ENCODE peak calls at places on chromosomes 1 and 21, in five cellular contexts. E is stomach, R is H1, U is GM06990, T is foreskin fibroblast. I is an unnamed sample.

GRCh38 chr1:145918992-145919939 is 749 bp upstream of the PEX11B start:
- DNase-seq in T (peak), E (peak), U (peak), R (peak), I (peak)

GRCh38 chr1:110489973-110490542 is 28.9 kb downstream of the KCNA10 start:
- DNase-seq in T (no peak), E (no peak), R (no peak), U (no peak), I (no peak)

GRCh38 chr1:20440785-20441200 is 45.2 kb downstream of the CAMK2N1 start:
- DNase-seq in T (peak), E (peak), R (peak), U (no peak), I (no peak)

GRCh38 chr1:77220687-77221463 is 1.6 kb upstream of the PIGK start:
- DNase-seq in E (no peak), R (no peak), U (no peak), T (peak), I (no peak)

GRCh38 chr1:1021010-1021845 is 1.3 kb downstream of the AGRN start:
- DNase-seq in T (peak), U (no peak), R (no peak), E (peak), I (no peak)

GRCh38 chr1:230153655-230154296 is 86.7 kb downstream of the GALNT2 start:
- DNase-seq in T (peak), R (no peak), E (no peak), U (no peak), I (no peak)

GRCh38 chr1:30085814-30086770 is 637.3 kb downstream of the MATN1 start:
- DNase-seq in R (peak), T (peak), U (peak), E (peak), I (no peak)

GRCh38 chr21:26136686-26137085 is 33.9 kb downstream of the APP start:
- DNase-seq in E (no peak), U (peak), R (no peak), T (no peak), I (no peak)

GRCh38 chr21:44726803-44727202 is 15.4 kb upstream of the TSPEAR start:
- DNase-seq in E (no peak), R (no peak), U (no peak), T (no peak), I (no peak)

GRCh38 chr1:1602941-1603506 is 3.1 kb upstream of the FNDC10 start:
- DNase-seq in E (no peak), R (no peak), T (no peak), U (no peak), I (no peak)

GRCh38 chr1:209823143-209824041 is 4.4 kb upstream of the UTP25 start:
- DNase-seq in U (no peak), R (no peak), T (peak), E (no peak), I (peak)

GRCh38 chr1:113178522-113178921 is 105.5 kb downstream of the LRIG2 start:
- DNase-seq in U (no peak), T (no peak), R (no peak), E (no peak), I (no peak)
- TF ChIP-seq CTCF in U (peak), T (peak), R (no peak), E (no peak), I (no peak)

GRCh38 chr1:172446547-172446946 is 2.7 kb upstream of the PIGC start:
- DNase-seq in R (no peak), E (no peak), U (no peak), T (no peak), I (no peak)

GRCh38 chr1:172447641-172448040 is 3.8 kb upstream of the PIGC start:
- DNase-seq in E (no peak), T (no peak), U (no peak), R (no peak), I (peak)

GRCh38 chr1:172443666-172444453 is at the start of gene PIGC:
- DNase-seq in E (peak), U (peak), T (peak), R (peak), I (peak)

GRCh38 chr1:172442404-172442803 is 1.5 kb downstream of the PIGC start:
- DNase-seq in E (no peak), R (no peak), T (no peak), U (no peak), I (no peak)

GRCh38 chr1:172442843-172443565 is 865 bp downstream of the PIGC start:
- DNase-seq in U (no peak), R (no peak), T (no peak), E (no peak), I (no peak)
- H3K4me3 ChIP-seq in U (peak), R (peak), T (peak), E (peak), I (peak)

GRCh38 chr1:205590777-205591513 is 40.9 kb downstream of the ELK4 start:
- DNase-seq in U (no peak), R (no peak), E (no peak), T (no peak), I (no peak)

GRCh38 chr1:205589618-205590456 is 42.0 kb downstream of the ELK4 start:
- DNase-seq in R (no peak), U (no peak), T (no peak), E (no peak), I (no peak)

GRCh38 chr1:205587576-205587975 is 44.2 kb downstream of the ELK4 start:
- DNase-seq in E (no peak), U (no peak), R (no peak), T (no peak), I (no peak)

GRCh38 chr1:205590457-205590768 is 41.4 kb downstream of the ELK4 start:
- DNase-seq in T (no peak), E (no peak), U (no peak), R (no peak), I (no peak)

DNA sequence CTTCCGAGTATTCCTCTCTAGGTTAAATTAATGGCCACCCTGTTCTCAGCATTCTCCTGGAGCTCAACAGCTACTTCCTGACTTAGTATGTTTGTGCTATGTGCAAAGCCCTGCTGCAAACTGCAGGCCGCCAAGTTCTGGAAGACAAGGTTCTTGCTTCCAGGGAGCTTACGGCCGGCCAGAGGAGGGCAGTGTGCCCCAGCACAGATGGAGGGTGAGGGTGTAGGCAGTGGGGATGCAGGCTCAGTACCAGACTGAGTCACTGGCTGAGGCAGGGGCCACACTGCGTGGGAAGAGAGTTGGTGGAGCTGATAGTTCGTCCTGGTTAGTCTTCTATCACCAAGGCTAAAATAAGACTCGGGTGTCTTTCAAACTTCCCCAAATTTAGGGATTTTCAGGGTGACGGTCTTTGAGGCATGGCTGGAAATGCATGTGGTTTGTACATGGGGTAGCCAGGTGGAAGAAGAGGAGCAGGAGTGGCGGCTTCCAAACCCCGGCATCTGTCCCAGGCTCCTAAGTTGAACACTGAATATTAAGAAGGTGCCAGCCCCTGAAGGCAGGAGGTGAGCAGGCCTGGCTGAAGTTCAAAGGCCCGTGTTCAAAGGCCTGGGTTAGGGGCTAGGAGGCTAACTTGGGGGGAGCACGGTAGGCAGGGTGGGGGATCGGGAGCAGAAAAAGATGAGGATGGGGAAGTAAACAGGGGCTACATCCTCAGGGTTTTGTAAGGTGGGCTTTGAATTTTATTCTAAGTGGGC is 42.9 kb downstream of the ELK4 start:
- DNase-seq in E (no peak), U (no peak), R (peak), T (peak), I (no peak)
- TF ChIP-seq CTCF in E (no peak), U (peak), R (peak), T (peak), I (no peak)

GRCh38 chr1:143720087-143721023 is 251.4 kb downstream of the FAM72C start:
- DNase-seq in R (peak), T (no peak), U (peak), E (no peak), I (no peak)
- H3K4me3 ChIP-seq in R (no peak), T (no peak), U (no peak), E (no peak), I (no peak)

GRCh38 chr1:177229781-177230180 is 59.0 kb downstream of the BRINP2 start:
- DNase-seq in R (no peak), U (no peak), T (no peak), E (no peak), I (no peak)

GRCh38 chr1:177230228-177231016 is 59.7 kb downstream of the BRINP2 start:
- DNase-seq in U (no peak), T (no peak), E (no peak), R (no peak), I (no peak)

GRCh38 chr1:177223359-177223758 is 52.6 kb downstream of the BRINP2 start:
- DNase-seq in R (no peak), E (no peak), U (no peak), T (no peak), I (no peak)

GRCh38 chr1:177227978-177228720 is 57.4 kb downstream of the BRINP2 start:
- DNase-seq in R (no peak), E (no peak), T (no peak), U (no peak), I (no peak)

GRCh38 chr1:177228721-177229088 is 57.9 kb downstream of the BRINP2 start:
- DNase-seq in E (no peak), T (no peak), R (no peak), U (no peak), I (no peak)
- TF ChIP-seq CTCF in E (no peak), T (no peak), R (no peak), U (no peak), I (no peak)

GRCh38 chr1:55542901-55543504 is 327.8 kb upstream of the USP24 start:
- DNase-seq in E (no peak), R (no peak), U (no peak), T (no peak), I (no peak)
- H3K4me3 ChIP-seq in E (no peak), R (no peak), U (no peak), T (no peak), I (no peak)

GRCh38 chr1:32964461-32965250 is at the start of gene RNF19B:
- DNase-seq in T (peak), U (peak), R (peak), E (peak), I (peak)
- TF ChIP-seq CTCF in T (no peak), U (no peak), R (no peak), E (no peak), I (peak)

DNA sequence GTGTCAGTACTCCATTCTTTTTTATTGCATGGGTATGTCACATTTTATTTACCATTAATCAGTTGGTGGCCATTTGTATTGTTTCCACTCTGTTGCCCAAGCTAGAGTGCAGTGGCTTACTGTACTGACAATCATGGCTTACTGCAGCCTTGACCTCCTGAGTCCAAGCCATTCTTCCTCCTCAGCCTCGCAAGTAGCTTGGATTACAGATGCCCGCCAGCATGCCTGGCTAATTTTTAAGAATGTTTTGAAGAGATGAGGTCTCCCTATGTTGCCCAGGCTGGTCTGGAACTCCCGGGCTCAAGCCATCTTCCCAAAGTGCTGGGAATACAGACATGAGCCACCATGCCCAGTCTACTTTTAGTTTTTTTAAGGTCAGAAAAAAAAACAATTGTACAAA is 813 bp upstream of the SFT2D2 start:
- DNase-seq in E (no peak), R (no peak), U (no peak), T (no peak), I (no peak)
- H3K4me3 ChIP-seq in E (peak), R (peak), U (no peak), T (no peak), I (no peak)

GRCh38 chr1:169245706-169246105 is 121.9 kb downstream of the NME7 start:
- DNase-seq in U (no peak), R (no peak), T (no peak), E (no peak), I (no peak)

GRCh38 chr1:169250795-169251194 is 116.8 kb downstream of the NME7 start:
- DNase-seq in U (no peak), T (no peak), E (no peak), R (no peak), I (no peak)

GRCh38 chr1:169250022-169250421 is 117.6 kb downstream of the NME7 start:
- DNase-seq in R (no peak), T (peak), E (no peak), U (no peak), I (no peak)
- TF ChIP-seq CTCF in R (no peak), T (no peak), E (no peak), U (no peak), I (no peak)

I was measured in prostate gland.